ENCODE peak calls at places on chromosome 15, in eight cellular contexts. A, X, V, Z, Y, R, T and S are unnamed samples.

GRCh38 chr15:62792960-62793758 is 249.4 kb upstream of the TPM1 start:
- DNase-seq in A (no peak), X (no peak), V (no peak), Z (no peak), Y (no peak), R (no peak), T (no peak), S (no peak)

GRCh38 chr15:58442122-58442521 is 10.3 kb downstream of the LIPC start:
- DNase-seq in A (peak; percentile 19), X (no peak), V (no peak), Z (no peak), Y (no peak), R (no peak), T (no peak), S (no peak)

GRCh38 chr15:48565560-48566482 is 79.7 kb downstream of the FBN1 start:
- DNase-seq in A (peak; percentile 93), X (no peak), V (no peak), Z (no peak), Y (no peak), R (peak; percentile 78), T (no peak), S (no peak)

GRCh38 chr15:66233487-66234415 is 19.8 kb downstream of the MEGF11 start:
- DNase-seq in A (peak; percentile 34), X (no peak), V (no peak), Z (no peak), Y (no peak), R (peak; percentile 47), T (no peak), S (no peak)

GRCh38 chr15:69860921-69861320 is 236.8 kb downstream of the TLE3 start:
- DNase-seq in A (no peak), X (no peak), V (no peak), Z (no peak), Y (no peak), R (no peak), T (no peak), S (no peak)

GRCh38 chr15:50148362-50148963 is 29.4 kb upstream of the ATP8B4 start:
- DNase-seq in A (peak; percentile 58), X (no peak), V (no peak), Z (peak; percentile 26), Y (no peak), R (peak; percentile 61), T (no peak), S (no peak)

GRCh38 chr15:25693321-25694237 is 169.5 kb downstream of the ATP10A start:
- DNase-seq in A (no peak), X (peak; percentile 36), V (no peak), Z (peak; percentile 52), Y (no peak), R (no peak), T (no peak), S (no peak)

GRCh38 chr15:96553006-96553405 is 222.5 kb downstream of the NR2F2 start:
- DNase-seq in A (no peak), X (no peak), V (no peak), Z (no peak), Y (no peak), R (no peak), T (no peak), S (no peak)

GRCh38 chr15:69593981-69594966 is 141.7 kb downstream of the RPLP1 start:
- DNase-seq in A (no peak), X (no peak), V (no peak), Z (no peak), Y (no peak), R (peak; percentile 87), T (peak; percentile 5), S (no peak)

GRCh38 chr15:74869726-74870407 is 3.3 kb downstream of the SCAMP2 start:
- DNase-seq in A (peak; percentile 33), X (no peak), V (no peak), Z (peak; percentile 84), Y (peak; percentile 98), R (no peak), T (peak; percentile 100), S (peak; percentile 74)

GRCh38 chr15:41558400-41559238 is at the start of gene TYRO3:
- DNase-seq in A (peak; percentile 39), X (peak; percentile 63), V (peak; percentile 73), Z (peak; percentile 75), Y (peak; percentile 14), R (peak; percentile 36), T (no peak), S (peak; percentile 51)

GRCh38 chr15:75307778-75308390 is 25.2 kb downstream of the GOLGA6D start:
- DNase-seq in A (peak; percentile 23), X (no peak), V (no peak), Z (no peak), Y (no peak), R (peak; percentile 34), T (peak; percentile 40), S (peak; percentile 18)

GRCh38 chr15:79283252-79284048 is 928 bp downstream of the ANKRD34C start:
- DNase-seq in A (no peak), X (peak; percentile 11), V (no peak), Z (peak; percentile 55), Y (no peak), R (peak; percentile 20), T (peak; percentile 1), S (peak; percentile 8)

GRCh38 chr15:93040288-93041158 is 48.5 kb downstream of the RGMA start:
- DNase-seq in A (no peak), X (no peak), V (no peak), Z (no peak), Y (peak; percentile 76), R (no peak), T (peak; percentile 5), S (no peak)

GRCh38 chr15:29342201-29342600 is 72.6 kb upstream of the NSMCE3 start:
- DNase-seq in A (no peak), X (no peak), V (no peak), Z (no peak), Y (no peak), R (no peak), T (no peak), S (no peak)

GRCh38 chr15:49619226-49619625 is 1.4 kb downstream of the FAM227B start:
- DNase-seq in A (no peak), X (no peak), V (no peak), Z (no peak), Y (no peak), R (no peak), T (no peak), S (no peak)

GRCh38 chr15:91122296-91122695 is 22.2 kb downstream of the SV2B start:
- DNase-seq in A (no peak), X (no peak), V (no peak), Z (no peak), Y (no peak), R (no peak), T (no peak), S (no peak)

GRCh38 chr15:98561169-98561941 is 87.0 kb upstream of the IGF1R start:
- DNase-seq in A (no peak), X (no peak), V (no peak), Z (no peak), Y (no peak), R (no peak), T (no peak), S (no peak)

GRCh38 chr15:98674336-98674735 is 26.0 kb downstream of the IGF1R start:
- DNase-seq in A (no peak), X (no peak), V (no peak), Z (no peak), Y (no peak), R (no peak), T (no peak), S (no peak)

GRCh38 chr15:45429974-45430792 is 51.8 kb upstream of the GATM start:
- DNase-seq in A (peak; percentile 13), X (peak; percentile 84), V (peak; percentile 82), Z (peak; percentile 95), Y (peak; percentile 12), R (peak; percentile 41), T (peak; percentile 5), S (peak; percentile 69)

GRCh38 chr15:64361259-64361658 is 5.3 kb upstream of the CSNK1G1 start:
- DNase-seq in A (no peak), X (no peak), V (no peak), Z (no peak), Y (no peak), R (no peak), T (no peak), S (no peak)

GRCh38 chr15:65986416-65986815 is 117.1 kb downstream of the RAB11A start:
- DNase-seq in A (no peak), X (no peak), V (no peak), Z (no peak), Y (no peak), R (no peak), T (no peak), S (no peak)

GRCh38 chr15:90042766-90043525 is 41.8 kb downstream of the ZNF710 start:
- DNase-seq in A (no peak), X (no peak), V (no peak), Z (no peak), Y (no peak), R (no peak), T (no peak), S (no peak)

GRCh38 chr15:62085740-62086139 is 19.0 kb downstream of the C2CD4A start:
- DNase-seq in A (no peak), X (no peak), V (no peak), Z (no peak), Y (no peak), R (no peak), T (peak; percentile 5), S (no peak)

GRCh38 chr15:48330045-48330840 is 986 bp upstream of the DUT start:
- DNase-seq in A (peak; percentile 15), X (no peak), V (no peak), Z (no peak), Y (no peak), R (no peak), T (no peak), S (no peak)

GRCh38 chr15:78906310-78906608 is 33.6 kb downstream of the MORF4L1 start:
- DNase-seq in A (peak; percentile 87), X (no peak), V (no peak), Z (no peak), Y (no peak), R (peak; percentile 13), T (no peak), S (no peak)

GRCh38 chr15:64249406-64249805 is 86.6 kb upstream of the PPIB start:
- DNase-seq in A (no peak), X (no peak), V (no peak), Z (no peak), Y (no peak), R (no peak), T (no peak), S (no peak)

GRCh38 chr15:68552773-68553172 is 26.0 kb upstream of the CORO2B start:
- DNase-seq in A (peak; percentile 8), X (no peak), V (no peak), Z (peak; percentile 42), Y (no peak), R (no peak), T (no peak), S (no peak)

GRCh38 chr15:89971592-89971997 is 29.5 kb upstream of the ZNF710 start:
- DNase-seq in A (peak; percentile 70), X (peak; percentile 45), V (peak; percentile 11), Z (peak; percentile 73), Y (peak; percentile 26), R (peak; percentile 39), T (peak; percentile 18), S (peak; percentile 50)

GRCh38 chr15:40911693-40912092 is 17.4 kb downstream of the VPS18 start:
- DNase-seq in A (no peak), X (no peak), V (no peak), Z (no peak), Y (no peak), R (no peak), T (no peak), S (no peak)

GRCh38 chr15:62658498-62658897 is 384.0 kb upstream of the TPM1 start:
- DNase-seq in A (no peak), X (no peak), V (no peak), Z (no peak), Y (peak; percentile 3), R (no peak), T (no peak), S (peak; percentile 12)

GRCh38 chr15:47756872-47757271 is 39.6 kb downstream of the SEMA6D start:
- DNase-seq in A (peak; percentile 91), X (no peak), V (no peak), Z (no peak), Y (no peak), R (no peak), T (no peak), S (no peak)

GRCh38 chr15:90895571-90896117 is 7.5 kb upstream of the MAN2A2 start:
- DNase-seq in A (peak; percentile 22), X (no peak), V (no peak), Z (no peak), Y (peak; percentile 17), R (peak; percentile 18), T (peak; percentile 55), S (no peak)

GRCh38 chr15:29134641-29135071 is 135.0 kb downstream of the NSMCE3 start:
- DNase-seq in A (no peak), X (no peak), V (no peak), Z (no peak), Y (no peak), R (no peak), T (no peak), S (no peak)